ENCODE peak calls at places on chromosomes 6 and 20, in eight cellular contexts. One of them, this sample, is unnamed.

GRCh38 chr20:36298795-36299339 is 7.3 kb upstream of the DLGAP4 start:
- DNase-seq in psoas muscle: no peak
- DNase-seq in naive thymus-derived CD4-positive, alpha-beta T cell: no peak
- DNase-seq in mammary epithelial cell: no peak
- DNase-seq in thyroid gland: no peak
- DNase-seq in IMR-90: no peak
- DNase-seq in GM23338: no peak
- DNase-seq in K562: no peak
- DNase-seq in this sample: no peak

GRCh38 chr6:19465240-19465639 is 371.9 kb upstream of the ID4 start:
- DNase-seq in IMR-90: no peak
- DNase-seq in K562: no peak
- DNase-seq in thyroid gland: peak; percentile 16
- DNase-seq in mammary epithelial cell: no peak
- DNase-seq in naive thymus-derived CD4-positive, alpha-beta T cell: no peak
- DNase-seq in GM23338: no peak
- DNase-seq in psoas muscle: no peak
- DNase-seq in this sample: no peak

GRCh38 chr20:6735913-6736845 is 31.3 kb upstream of the BMP2 start:
- DNase-seq in mammary epithelial cell: no peak
- DNase-seq in naive thymus-derived CD4-positive, alpha-beta T cell: no peak
- DNase-seq in psoas muscle: no peak
- DNase-seq in K562: no peak
- DNase-seq in thyroid gland: peak; percentile 82
- DNase-seq in IMR-90: no peak
- DNase-seq in GM23338: peak; percentile 21
- DNase-seq in this sample: peak; percentile 75

GRCh38 chr6:163793584-163793983 is 379.1 kb downstream of the QKI start:
- DNase-seq in K562: no peak
- DNase-seq in psoas muscle: no peak
- DNase-seq in mammary epithelial cell: peak; percentile 31
- DNase-seq in GM23338: no peak
- DNase-seq in naive thymus-derived CD4-positive, alpha-beta T cell: no peak
- DNase-seq in thyroid gland: no peak
- DNase-seq in IMR-90: peak; percentile 85
- DNase-seq in this sample: no peak

GRCh38 chr20:3705970-3706739 is 6.2 kb downstream of the SIGLEC1 start:
- DNase-seq in naive thymus-derived CD4-positive, alpha-beta T cell: no peak
- DNase-seq in IMR-90: no peak
- DNase-seq in K562: no peak
- DNase-seq in GM23338: no peak
- DNase-seq in thyroid gland: no peak
- DNase-seq in psoas muscle: no peak
- DNase-seq in mammary epithelial cell: no peak
- DNase-seq in this sample: no peak

GRCh38 chr6:79731471-79731870 is 100.3 kb downstream of the SH3BGRL2 start:
- DNase-seq in K562: no peak
- DNase-seq in GM23338: no peak
- DNase-seq in thyroid gland: no peak
- DNase-seq in mammary epithelial cell: no peak
- DNase-seq in IMR-90: no peak
- DNase-seq in naive thymus-derived CD4-positive, alpha-beta T cell: no peak
- DNase-seq in psoas muscle: no peak
- DNase-seq in this sample: no peak

GRCh38 chr20:17568972-17569471 is 853 bp upstream of the DSTN start:
- DNase-seq in K562: peak; percentile 47
- DNase-seq in GM23338: peak; percentile 63
- DNase-seq in mammary epithelial cell: peak; percentile 96
- DNase-seq in naive thymus-derived CD4-positive, alpha-beta T cell: no peak
- DNase-seq in IMR-90: peak; percentile 99
- DNase-seq in psoas muscle: peak; percentile 77
- DNase-seq in thyroid gland: peak; percentile 93
- DNase-seq in this sample: peak; percentile 92

GRCh38 chr6:115814907-115815306 is 245.8 kb downstream of the FRK start:
- DNase-seq in IMR-90: no peak
- DNase-seq in thyroid gland: no peak
- DNase-seq in mammary epithelial cell: no peak
- DNase-seq in K562: no peak
- DNase-seq in naive thymus-derived CD4-positive, alpha-beta T cell: no peak
- DNase-seq in GM23338: no peak
- DNase-seq in psoas muscle: no peak
- DNase-seq in this sample: no peak

GRCh38 chr20:20407891-20408805 is 40.2 kb downstream of the INSM1 start:
- DNase-seq in naive thymus-derived CD4-positive, alpha-beta T cell: no peak
- DNase-seq in thyroid gland: no peak
- DNase-seq in mammary epithelial cell: no peak
- DNase-seq in IMR-90: peak; percentile 35
- DNase-seq in GM23338: peak; percentile 46
- DNase-seq in K562: no peak
- DNase-seq in psoas muscle: no peak
- DNase-seq in this sample: no peak

GRCh38 chr20:48164566-48165400 is 379.5 kb upstream of the SULF2 start:
- DNase-seq in psoas muscle: no peak
- DNase-seq in naive thymus-derived CD4-positive, alpha-beta T cell: no peak
- DNase-seq in GM23338: no peak
- DNase-seq in thyroid gland: no peak
- DNase-seq in IMR-90: no peak
- DNase-seq in K562: no peak
- DNase-seq in mammary epithelial cell: no peak
- DNase-seq in this sample: no peak

GRCh38 chr20:48165401-48165685 is 380.1 kb upstream of the SULF2 start:
- DNase-seq in psoas muscle: no peak
- DNase-seq in IMR-90: no peak
- DNase-seq in K562: no peak
- DNase-seq in naive thymus-derived CD4-positive, alpha-beta T cell: no peak
- DNase-seq in GM23338: no peak
- DNase-seq in mammary epithelial cell: no peak
- DNase-seq in thyroid gland: no peak
- DNase-seq in this sample: no peak

GRCh38 chr20:48163521-48163920 is 378.2 kb upstream of the SULF2 start:
- DNase-seq in naive thymus-derived CD4-positive, alpha-beta T cell: no peak
- DNase-seq in IMR-90: no peak
- DNase-seq in mammary epithelial cell: no peak
- DNase-seq in thyroid gland: no peak
- DNase-seq in GM23338: no peak
- DNase-seq in psoas muscle: no peak
- DNase-seq in K562: no peak
- DNase-seq in this sample: no peak

GRCh38 chr20:48164034-48164433 is 378.8 kb upstream of the SULF2 start:
- DNase-seq in psoas muscle: no peak
- DNase-seq in IMR-90: no peak
- DNase-seq in thyroid gland: no peak
- DNase-seq in K562: no peak
- DNase-seq in naive thymus-derived CD4-positive, alpha-beta T cell: no peak
- DNase-seq in GM23338: no peak
- DNase-seq in mammary epithelial cell: no peak
- DNase-seq in this sample: no peak

DNA sequence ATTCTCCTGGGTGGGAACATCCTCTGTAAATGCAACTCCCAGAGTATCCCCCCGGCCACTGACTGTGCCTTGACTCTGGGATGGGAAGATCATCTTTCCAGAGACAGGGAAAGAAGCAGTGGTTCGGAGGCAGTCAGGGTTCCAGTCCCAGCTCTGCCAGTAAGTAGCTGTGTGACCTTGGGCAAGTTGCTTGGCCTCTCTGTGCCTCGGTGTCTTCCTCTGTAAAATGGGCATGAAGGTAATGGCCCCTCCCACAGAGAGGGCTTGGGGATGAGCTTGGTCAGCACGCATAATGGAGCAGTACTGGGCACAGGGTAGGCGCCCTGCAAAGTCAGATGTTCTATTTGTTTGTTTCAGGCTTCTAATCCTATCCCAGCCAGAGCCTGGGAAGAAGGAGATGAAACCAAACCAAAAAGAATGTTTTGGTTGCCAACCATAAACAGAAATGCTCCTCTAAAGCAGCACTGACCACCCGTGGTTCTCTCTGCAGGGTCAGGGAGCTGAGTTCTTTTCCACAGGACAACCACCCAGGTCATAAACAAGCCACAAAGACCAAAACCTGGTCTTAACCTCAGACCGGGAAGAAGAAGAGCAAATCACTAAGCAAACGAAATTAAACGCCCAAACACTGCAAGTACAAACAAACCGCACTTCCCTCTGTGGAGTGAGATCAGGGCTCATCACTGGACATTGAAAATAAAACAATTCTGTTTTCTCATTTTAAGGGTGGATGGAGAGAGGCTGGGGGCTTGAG is 381.0 kb upstream of the SULF2 start:
- DNase-seq in IMR-90: no peak
- DNase-seq in thyroid gland: no peak
- DNase-seq in GM23338: no peak
- DNase-seq in K562: no peak
- DNase-seq in psoas muscle: no peak
- DNase-seq in mammary epithelial cell: no peak
- DNase-seq in naive thymus-derived CD4-positive, alpha-beta T cell: no peak
- DNase-seq in this sample: no peak
- H3K4me1 ChIP-seq in IMR-90: no peaks in the 10 kb centered on the region
- H3K4me1 ChIP-seq in thyroid gland: no peaks in the 10 kb centered on the region
- H3K4me1 ChIP-seq in GM23338: no peaks in the 10 kb centered on the region
- H3K4me1 ChIP-seq in K562: no peaks in the 10 kb centered on the region
- H3K4me1 ChIP-seq in psoas muscle: no peaks in the 10 kb centered on the region
- H3K4me1 ChIP-seq in mammary epithelial cell: no peaks in the 10 kb centered on the region
- H3K4me1 ChIP-seq in naive thymus-derived CD4-positive, alpha-beta T cell: no peaks in the 10 kb centered on the region
- H3K4me1 ChIP-seq in this sample: no peaks in the 10 kb centered on the region

GRCh38 chr6:89378628-89379027 is 26.1 kb upstream of the UBE2J1 start:
- DNase-seq in GM23338: no peak
- DNase-seq in psoas muscle: no peak
- DNase-seq in mammary epithelial cell: no peak
- DNase-seq in naive thymus-derived CD4-positive, alpha-beta T cell: no peak
- DNase-seq in IMR-90: no peak
- DNase-seq in thyroid gland: no peak
- DNase-seq in K562: no peak
- DNase-seq in this sample: no peak

GRCh38 chr6:89375427-89375868 is 22.9 kb upstream of the UBE2J1 start:
- DNase-seq in psoas muscle: peak; percentile 61
- DNase-seq in naive thymus-derived CD4-positive, alpha-beta T cell: peak; percentile 69
- DNase-seq in K562: no peak
- DNase-seq in thyroid gland: peak; percentile 94
- DNase-seq in IMR-90: no peak
- DNase-seq in GM23338: peak; percentile 95
- DNase-seq in mammary epithelial cell: peak; percentile 32
- DNase-seq in this sample: peak; percentile 49

GRCh38 chr6:89375902-89376301 is 23.4 kb upstream of the UBE2J1 start:
- DNase-seq in psoas muscle: no peak
- DNase-seq in thyroid gland: no peak
- DNase-seq in naive thymus-derived CD4-positive, alpha-beta T cell: no peak
- DNase-seq in mammary epithelial cell: no peak
- DNase-seq in IMR-90: no peak
- DNase-seq in K562: no peak
- DNase-seq in GM23338: no peak
- DNase-seq in this sample: no peak

GRCh38 chr6:89381031-89381430 is 28.5 kb upstream of the UBE2J1 start:
- DNase-seq in K562: no peak
- DNase-seq in mammary epithelial cell: no peak
- DNase-seq in IMR-90: no peak
- DNase-seq in GM23338: no peak
- DNase-seq in psoas muscle: no peak
- DNase-seq in thyroid gland: no peak
- DNase-seq in naive thymus-derived CD4-positive, alpha-beta T cell: no peak
- DNase-seq in this sample: no peak

DNA sequence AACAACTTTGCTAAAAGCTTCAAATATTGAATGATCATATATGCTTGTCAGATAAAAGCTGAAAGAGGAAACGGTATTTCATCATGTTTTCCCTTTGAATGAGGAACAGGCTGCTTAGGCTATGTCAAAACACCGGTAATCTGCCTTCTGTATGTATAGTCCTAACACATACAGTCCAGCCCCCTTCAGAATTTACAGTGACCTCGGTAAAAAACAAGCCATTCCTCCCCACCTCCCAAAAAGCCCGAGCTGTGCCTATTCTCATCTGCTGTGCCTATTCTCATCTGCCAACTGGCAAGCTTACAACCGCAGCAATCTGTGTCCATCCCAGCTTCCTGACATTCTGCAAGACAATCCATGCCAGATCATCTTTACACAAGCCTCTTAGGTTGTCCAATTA is 26.8 kb upstream of the UBE2J1 start:
- DNase-seq in mammary epithelial cell: no peak
- DNase-seq in IMR-90: no peak
- DNase-seq in GM23338: no peak
- DNase-seq in psoas muscle: no peak
- DNase-seq in K562: no peak
- DNase-seq in thyroid gland: no peak
- DNase-seq in naive thymus-derived CD4-positive, alpha-beta T cell: no peak
- DNase-seq in this sample: no peak
- H3K27ac ChIP-seq in mammary epithelial cell: no peak overlapping the region
- H3K27ac ChIP-seq in IMR-90: no peak overlapping the region
- H3K27ac ChIP-seq in GM23338: no peak overlapping the region
- H3K27ac ChIP-seq in psoas muscle: peak overlapping the region; percentile 75
- H3K27ac ChIP-seq in K562: no peak overlapping the region
- H3K27ac ChIP-seq in thyroid gland: no peak overlapping the region
- H3K27ac ChIP-seq in naive thymus-derived CD4-positive, alpha-beta T cell: no peak overlapping the region
- H3K27ac ChIP-seq in this sample: no peak overlapping the region

GRCh38 chr20:44136579-44136978 is 50.4 kb downstream of the JPH2 start:
- DNase-seq in psoas muscle: no peak
- DNase-seq in K562: no peak
- DNase-seq in GM23338: no peak
- DNase-seq in IMR-90: no peak
- DNase-seq in naive thymus-derived CD4-positive, alpha-beta T cell: no peak
- DNase-seq in thyroid gland: no peak
- DNase-seq in mammary epithelial cell: no peak
- DNase-seq in this sample: no peak
- H3K4me3 ChIP-seq in psoas muscle: peak overlapping the region; percentile 37
- H3K4me3 ChIP-seq in K562: no peak overlapping the region
- H3K4me3 ChIP-seq in GM23338: no peak overlapping the region
- H3K4me3 ChIP-seq in IMR-90: no peak overlapping the region
- H3K4me3 ChIP-seq in naive thymus-derived CD4-positive, alpha-beta T cell: no peak overlapping the region
- H3K4me3 ChIP-seq in thyroid gland: no peak overlapping the region
- H3K4me3 ChIP-seq in mammary epithelial cell: no peak overlapping the region
- H3K4me3 ChIP-seq in this sample: no peak overlapping the region

GRCh38 chr20:23145281-23145700 is 59.2 kb upstream of the CD93 start:
- DNase-seq in thyroid gland: no peak
- DNase-seq in IMR-90: peak; percentile 56
- DNase-seq in psoas muscle: peak; percentile 72
- DNase-seq in mammary epithelial cell: no peak
- DNase-seq in GM23338: no peak
- DNase-seq in K562: no peak
- DNase-seq in naive thymus-derived CD4-positive, alpha-beta T cell: no peak
- DNase-seq in this sample: no peak
- H3K4me1 ChIP-seq in thyroid gland: peaks cover 43% of the 10 kb centered on the region
- H3K4me1 ChIP-seq in IMR-90: peaks cover 29% of the 10 kb centered on the region
- H3K4me1 ChIP-seq in psoas muscle: peaks cover 84% of the 10 kb centered on the region
- H3K4me1 ChIP-seq in mammary epithelial cell: peaks cover 51% of the 10 kb centered on the region
- H3K4me1 ChIP-seq in GM23338: no peaks in the 10 kb centered on the region
- H3K4me1 ChIP-seq in K562: peaks cover 56% of the 10 kb centered on the region
- H3K4me1 ChIP-seq in naive thymus-derived CD4-positive, alpha-beta T cell: no peaks in the 10 kb centered on the region
- H3K4me1 ChIP-seq in this sample: peaks cover 5% of the 10 kb centered on the region

DNA sequence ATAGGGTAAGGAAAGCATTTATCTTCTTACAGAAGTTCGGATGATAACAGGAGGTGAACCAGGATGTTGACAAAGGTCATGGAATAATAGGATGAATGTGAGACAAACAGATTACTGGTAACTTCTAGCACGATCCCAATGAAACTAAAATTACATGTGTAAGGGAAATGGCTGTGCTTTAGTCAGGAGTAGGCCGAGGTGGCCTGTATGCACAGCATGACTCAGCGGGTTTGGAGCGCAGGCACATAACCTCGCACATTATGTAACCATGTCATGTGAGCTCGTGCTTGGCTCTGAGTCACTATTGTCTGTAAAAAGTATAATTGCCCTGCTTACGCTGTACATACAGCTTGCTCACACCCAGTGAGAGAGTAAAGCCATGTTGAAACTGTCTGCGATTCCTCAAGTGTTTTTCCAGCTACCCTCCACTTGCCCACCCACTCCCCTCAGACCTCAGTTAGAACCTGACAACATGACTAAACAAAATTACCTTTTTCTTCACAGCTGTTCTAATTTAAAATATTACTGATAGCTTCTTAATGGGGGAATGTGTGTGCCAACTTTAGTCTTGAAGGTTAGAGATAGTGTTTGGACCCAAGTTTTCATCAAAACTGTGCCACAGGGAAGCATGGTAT is 8.2 kb downstream of the CYB5R4 start:
- DNase-seq in psoas muscle: peak; percentile 27
- DNase-seq in mammary epithelial cell: peak; percentile 95
- DNase-seq in naive thymus-derived CD4-positive, alpha-beta T cell: peak; percentile 16
- DNase-seq in IMR-90: peak; percentile 92
- DNase-seq in GM23338: peak; percentile 70
- DNase-seq in K562: no peak
- DNase-seq in thyroid gland: peak; percentile 22
- DNase-seq in this sample: peak; percentile 17
- H3K27ac ChIP-seq in psoas muscle: no peak overlapping the region
- H3K27ac ChIP-seq in mammary epithelial cell: peak overlapping the region; percentile 85
- H3K27ac ChIP-seq in naive thymus-derived CD4-positive, alpha-beta T cell: no peak overlapping the region
- H3K27ac ChIP-seq in IMR-90: peak overlapping the region; percentile 37
- H3K27ac ChIP-seq in GM23338: no peak overlapping the region
- H3K27ac ChIP-seq in K562: no peak overlapping the region
- H3K27ac ChIP-seq in thyroid gland: no peak overlapping the region
- H3K27ac ChIP-seq in this sample: no peak overlapping the region